ENCODE peak calls at places on chromosomes 13 and 19, in six cellular contexts. One of them, this sample, is unnamed. For H3K36me3, the result is how much of the 10 kb centered on the place peaks cover.

GRCh38 chr13:25292301-25292700 is 5.0 kb upstream of the MTMR6 start:
- DNase-seq in effector memory CD4-positive, alpha-beta T cell: no peak
- DNase-seq in OCI-LY7: peak
- DNase-seq in osteoblast: peak
- DNase-seq in neural progenitor cell: no peak
- DNase-seq in upper lobe of left lung: no peak
- DNase-seq in this sample: no peak

GRCh38 chr13:45967589-45967988 is 85.0 kb downstream of the ZC3H13 start:
- DNase-seq in effector memory CD4-positive, alpha-beta T cell: no peak
- DNase-seq in OCI-LY7: no peak
- DNase-seq in osteoblast: no peak
- DNase-seq in neural progenitor cell: no peak
- DNase-seq in upper lobe of left lung: no peak
- DNase-seq in this sample: no peak

GRCh38 chr13:28532226-28533048 is 37.5 kb upstream of the FLT1 start:
- DNase-seq in effector memory CD4-positive, alpha-beta T cell: no peak
- DNase-seq in OCI-LY7: no peak
- DNase-seq in osteoblast: peak
- DNase-seq in neural progenitor cell: peak
- DNase-seq in upper lobe of left lung: peak
- DNase-seq in this sample: peak

GRCh38 chr13:40272776-40273139 is 393.7 kb downstream of the FOXO1 start:
- DNase-seq in effector memory CD4-positive, alpha-beta T cell: no peak
- DNase-seq in OCI-LY7: no peak
- DNase-seq in osteoblast: no peak
- DNase-seq in neural progenitor cell: no peak
- DNase-seq in upper lobe of left lung: no peak
- DNase-seq in this sample: no peak

GRCh38 chr13:34808649-34809048 is 133.4 kb upstream of the NBEA start:
- DNase-seq in effector memory CD4-positive, alpha-beta T cell: no peak
- DNase-seq in OCI-LY7: no peak
- DNase-seq in osteoblast: no peak
- DNase-seq in neural progenitor cell: no peak
- DNase-seq in upper lobe of left lung: no peak
- DNase-seq in this sample: no peak

GRCh38 chr19:49533551-49534488 is 6.0 kb downstream of the RCN3 start:
- DNase-seq in effector memory CD4-positive, alpha-beta T cell: peak
- DNase-seq in OCI-LY7: peak
- DNase-seq in osteoblast: peak
- DNase-seq in neural progenitor cell: peak
- DNase-seq in upper lobe of left lung: peak
- DNase-seq in this sample: peak

GRCh38 chr19:41813911-41814310 is 17.5 kb downstream of the CEACAM3 start:
- DNase-seq in effector memory CD4-positive, alpha-beta T cell: no peak
- DNase-seq in OCI-LY7: no peak
- DNase-seq in osteoblast: peak
- DNase-seq in neural progenitor cell: no peak
- DNase-seq in upper lobe of left lung: no peak
- DNase-seq in this sample: no peak

GRCh38 chr19:13723206-13723605 is 41.1 kb upstream of the MRI1 start:
- DNase-seq in effector memory CD4-positive, alpha-beta T cell: no peak
- DNase-seq in OCI-LY7: no peak
- DNase-seq in osteoblast: no peak
- DNase-seq in neural progenitor cell: no peak
- DNase-seq in upper lobe of left lung: no peak
- DNase-seq in this sample: no peak

GRCh38 chr13:29336356-29336755 is 259.1 kb downstream of the SLC7A1 start:
- DNase-seq in effector memory CD4-positive, alpha-beta T cell: no peak
- DNase-seq in OCI-LY7: no peak
- DNase-seq in osteoblast: no peak
- DNase-seq in neural progenitor cell: no peak
- DNase-seq in upper lobe of left lung: no peak
- DNase-seq in this sample: no peak

GRCh38 chr13:32802159-32802558 is 214.1 kb upstream of the KL start:
- DNase-seq in effector memory CD4-positive, alpha-beta T cell: no peak
- DNase-seq in OCI-LY7: no peak
- DNase-seq in osteoblast: no peak
- DNase-seq in neural progenitor cell: no peak
- DNase-seq in upper lobe of left lung: no peak
- DNase-seq in this sample: no peak

GRCh38 chr13:111219306-111219705 is 101.1 kb upstream of the TEX29 start:
- DNase-seq in effector memory CD4-positive, alpha-beta T cell: no peak
- DNase-seq in OCI-LY7: no peak
- DNase-seq in osteoblast: peak
- DNase-seq in neural progenitor cell: no peak
- DNase-seq in upper lobe of left lung: no peak
- DNase-seq in this sample: peak

GRCh38 chr19:39190768-39191167 is 6.0 kb upstream of the NCCRP1 start:
- DNase-seq in effector memory CD4-positive, alpha-beta T cell: no peak
- DNase-seq in OCI-LY7: no peak
- DNase-seq in osteoblast: no peak
- DNase-seq in neural progenitor cell: no peak
- DNase-seq in upper lobe of left lung: no peak
- DNase-seq in this sample: no peak

GRCh38 chr19:38656171-38656981 is 8.9 kb downstream of the ACTN4 start:
- DNase-seq in effector memory CD4-positive, alpha-beta T cell: no peak
- DNase-seq in OCI-LY7: no peak
- DNase-seq in osteoblast: peak
- DNase-seq in neural progenitor cell: no peak
- DNase-seq in upper lobe of left lung: no peak
- DNase-seq in this sample: no peak

GRCh38 chr13:114015608-114016295 is 41.9 kb upstream of the C13orf46 start:
- DNase-seq in effector memory CD4-positive, alpha-beta T cell: no peak
- DNase-seq in OCI-LY7: no peak
- DNase-seq in osteoblast: no peak
- DNase-seq in neural progenitor cell: no peak
- DNase-seq in upper lobe of left lung: peak
- DNase-seq in this sample: no peak

GRCh38 chr19:48121909-48122371 is 11.3 kb upstream of the PLA2G4C start:
- DNase-seq in effector memory CD4-positive, alpha-beta T cell: no peak
- DNase-seq in OCI-LY7: no peak
- DNase-seq in osteoblast: peak
- DNase-seq in neural progenitor cell: no peak
- DNase-seq in upper lobe of left lung: peak
- DNase-seq in this sample: no peak

GRCh38 chr19:34145741-34146202 is 26.5 kb upstream of the LSM14A start:
- DNase-seq in effector memory CD4-positive, alpha-beta T cell: peak
- DNase-seq in OCI-LY7: peak
- DNase-seq in osteoblast: no peak
- DNase-seq in neural progenitor cell: peak
- DNase-seq in upper lobe of left lung: peak
- DNase-seq in this sample: no peak

GRCh38 chr19:31283701-31284100 is 65.5 kb downstream of the TSHZ3 start:
- DNase-seq in effector memory CD4-positive, alpha-beta T cell: no peak
- DNase-seq in OCI-LY7: no peak
- DNase-seq in osteoblast: no peak
- DNase-seq in neural progenitor cell: no peak
- DNase-seq in upper lobe of left lung: no peak
- DNase-seq in this sample: no peak

GRCh38 chr19:55189424-55189823 is 9.3 kb upstream of the SYT5 start:
- DNase-seq in effector memory CD4-positive, alpha-beta T cell: no peak
- DNase-seq in OCI-LY7: no peak
- DNase-seq in osteoblast: peak
- DNase-seq in neural progenitor cell: no peak
- DNase-seq in upper lobe of left lung: peak
- DNase-seq in this sample: peak

GRCh38 chr13:59442946-59443345 is 720.8 kb downstream of the DIAPH3 start:
- DNase-seq in effector memory CD4-positive, alpha-beta T cell: no peak
- DNase-seq in OCI-LY7: no peak
- DNase-seq in osteoblast: no peak
- DNase-seq in neural progenitor cell: no peak
- DNase-seq in upper lobe of left lung: no peak
- DNase-seq in this sample: no peak

GRCh38 chr19:44740351-44740824 is 8.1 kb upstream of the BCL3 start:
- DNase-seq in effector memory CD4-positive, alpha-beta T cell: no peak
- DNase-seq in OCI-LY7: peak
- DNase-seq in osteoblast: no peak
- DNase-seq in neural progenitor cell: no peak
- DNase-seq in upper lobe of left lung: no peak
- DNase-seq in this sample: no peak

GRCh38 chr19:13627531-13627930 is 121.3 kb upstream of the CACNA1A start:
- DNase-seq in effector memory CD4-positive, alpha-beta T cell: no peak
- DNase-seq in OCI-LY7: no peak
- DNase-seq in osteoblast: no peak
- DNase-seq in neural progenitor cell: no peak
- DNase-seq in upper lobe of left lung: no peak
- DNase-seq in this sample: no peak

GRCh38 chr13:77300176-77301141 is 26.4 kb downstream of the MYCBP2 start:
- DNase-seq in effector memory CD4-positive, alpha-beta T cell: no peak
- DNase-seq in OCI-LY7: peak
- DNase-seq in osteoblast: peak
- DNase-seq in neural progenitor cell: no peak
- DNase-seq in upper lobe of left lung: no peak
- DNase-seq in this sample: no peak

GRCh38 chr13:20064128-20064527 is 96.7 kb downstream of the GJA3 start:
- DNase-seq in effector memory CD4-positive, alpha-beta T cell: no peak
- DNase-seq in OCI-LY7: no peak
- DNase-seq in osteoblast: peak
- DNase-seq in neural progenitor cell: no peak
- DNase-seq in upper lobe of left lung: no peak
- DNase-seq in this sample: no peak

GRCh38 chr19:9847087-9847671 is 12.1 kb downstream of the PIN1 start:
- DNase-seq in effector memory CD4-positive, alpha-beta T cell: no peak
- DNase-seq in OCI-LY7: no peak
- DNase-seq in osteoblast: peak
- DNase-seq in neural progenitor cell: peak
- DNase-seq in upper lobe of left lung: no peak
- DNase-seq in this sample: no peak

GRCh38 chr13:32910530-32910929 is 105.7 kb upstream of the KL start:
- DNase-seq in effector memory CD4-positive, alpha-beta T cell: no peak
- DNase-seq in OCI-LY7: no peak
- DNase-seq in osteoblast: no peak
- DNase-seq in neural progenitor cell: no peak
- DNase-seq in upper lobe of left lung: no peak
- DNase-seq in this sample: no peak

GRCh38 chr13:40648841-40649240 is 17.6 kb downstream of the FOXO1 start:
- DNase-seq in effector memory CD4-positive, alpha-beta T cell: no peak
- DNase-seq in OCI-LY7: peak
- DNase-seq in osteoblast: no peak
- DNase-seq in neural progenitor cell: no peak
- DNase-seq in upper lobe of left lung: no peak
- DNase-seq in this sample: no peak

GRCh38 chr13:41054212-41054877 is 7.0 kb upstream of the WBP4 start:
- DNase-seq in effector memory CD4-positive, alpha-beta T cell: peak
- DNase-seq in OCI-LY7: peak
- DNase-seq in osteoblast: peak
- DNase-seq in neural progenitor cell: peak
- DNase-seq in upper lobe of left lung: no peak
- DNase-seq in this sample: no peak

DNA sequence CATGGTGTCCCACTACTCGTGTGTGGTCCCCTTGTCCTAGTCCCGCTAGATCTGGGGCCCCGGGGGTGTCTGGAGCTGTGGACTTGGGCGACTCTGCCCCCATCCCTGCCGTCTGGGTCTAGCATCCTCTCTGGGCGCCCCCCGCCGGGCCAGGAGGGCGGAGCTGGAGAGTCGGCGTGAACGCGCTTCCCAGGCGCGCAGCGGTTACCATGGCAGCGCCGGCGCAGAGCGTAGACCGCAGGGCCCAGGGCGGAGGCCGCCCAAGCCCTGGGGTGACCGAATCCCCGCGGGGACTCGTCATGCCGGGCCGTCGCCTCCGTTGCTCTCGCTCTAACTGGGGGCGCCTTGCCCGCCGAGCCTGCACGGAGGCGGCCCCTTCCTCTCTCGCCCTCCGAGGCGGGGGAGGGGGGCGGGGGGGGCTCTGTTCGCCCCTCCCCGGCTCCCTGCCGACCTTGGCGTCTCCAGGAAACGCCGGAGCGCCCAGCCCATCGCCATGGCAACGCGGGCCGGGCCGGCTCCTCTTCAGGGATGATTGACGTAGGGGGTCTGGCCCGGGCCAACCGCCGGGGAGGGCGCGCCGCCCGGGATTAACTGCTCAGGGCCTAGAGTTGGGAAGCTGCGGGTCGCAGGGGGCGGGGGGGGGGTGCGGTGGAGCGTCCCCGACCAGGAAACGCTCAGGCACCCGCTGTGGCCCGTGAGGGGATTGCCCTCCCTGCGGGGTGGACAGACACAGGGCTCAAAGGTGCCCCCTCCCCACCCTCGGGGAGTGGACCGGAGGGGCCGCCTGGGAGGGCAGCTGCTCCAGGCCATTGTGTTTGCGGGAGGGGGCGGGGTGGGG is 8.9 kb downstream of the ISYNA1 start:
- DNase-seq in effector memory CD4-positive, alpha-beta T cell: peak
- DNase-seq in OCI-LY7: peak
- DNase-seq in osteoblast: peak
- DNase-seq in neural progenitor cell: peak
- DNase-seq in upper lobe of left lung: peak
- DNase-seq in this sample: peak
- H3K4me3 ChIP-seq in effector memory CD4-positive, alpha-beta T cell: peak
- H3K4me3 ChIP-seq in OCI-LY7: peak
- H3K4me3 ChIP-seq in osteoblast: peak
- H3K4me3 ChIP-seq in neural progenitor cell: peak
- H3K4me3 ChIP-seq in upper lobe of left lung: peak
- H3K4me3 ChIP-seq in this sample: peak

DNA sequence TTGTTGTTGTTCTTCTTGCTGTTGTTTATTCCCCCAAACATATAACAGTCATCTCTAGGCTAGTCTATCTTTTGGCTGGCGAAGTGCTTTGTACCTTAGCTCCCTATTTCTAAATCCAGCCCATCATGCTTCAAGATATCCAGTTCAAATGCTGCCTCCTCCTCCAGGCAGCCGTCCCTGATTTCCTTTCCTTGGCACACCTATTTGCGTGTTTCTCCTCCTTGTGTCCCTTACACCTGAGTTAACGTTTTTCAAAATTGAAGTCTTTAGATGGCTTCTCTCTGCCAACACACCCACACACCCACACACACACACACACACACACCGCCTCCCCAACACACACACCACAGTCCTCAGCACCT is 25.5 kb downstream of the INSR start:
- DNase-seq in effector memory CD4-positive, alpha-beta T cell: no peak
- DNase-seq in OCI-LY7: no peak
- DNase-seq in osteoblast: no peak
- DNase-seq in neural progenitor cell: no peak
- DNase-seq in upper lobe of left lung: no peak
- DNase-seq in this sample: no peak
- H3K27ac ChIP-seq in effector memory CD4-positive, alpha-beta T cell: no peak
- H3K27ac ChIP-seq in OCI-LY7: no peak
- H3K27ac ChIP-seq in osteoblast: no peak
- H3K27ac ChIP-seq in neural progenitor cell: no peak
- H3K27ac ChIP-seq in upper lobe of left lung: no peak
- H3K27ac ChIP-seq in this sample: no peak

GRCh38 chr13:75339635-75340374 is 142.2 kb downstream of the TBC1D4 start:
- DNase-seq in effector memory CD4-positive, alpha-beta T cell: no peak
- DNase-seq in OCI-LY7: no peak
- DNase-seq in osteoblast: no peak
- DNase-seq in neural progenitor cell: no peak
- DNase-seq in upper lobe of left lung: no peak
- DNase-seq in this sample: no peak
- H3K36me3 ChIP-seq in effector memory CD4-positive, alpha-beta T cell: under half
- H3K36me3 ChIP-seq in OCI-LY7: under half
- H3K36me3 ChIP-seq in osteoblast: under half
- H3K36me3 ChIP-seq in neural progenitor cell: under half
- H3K36me3 ChIP-seq in upper lobe of left lung: under half
- H3K36me3 ChIP-seq in this sample: half or more

DNA sequence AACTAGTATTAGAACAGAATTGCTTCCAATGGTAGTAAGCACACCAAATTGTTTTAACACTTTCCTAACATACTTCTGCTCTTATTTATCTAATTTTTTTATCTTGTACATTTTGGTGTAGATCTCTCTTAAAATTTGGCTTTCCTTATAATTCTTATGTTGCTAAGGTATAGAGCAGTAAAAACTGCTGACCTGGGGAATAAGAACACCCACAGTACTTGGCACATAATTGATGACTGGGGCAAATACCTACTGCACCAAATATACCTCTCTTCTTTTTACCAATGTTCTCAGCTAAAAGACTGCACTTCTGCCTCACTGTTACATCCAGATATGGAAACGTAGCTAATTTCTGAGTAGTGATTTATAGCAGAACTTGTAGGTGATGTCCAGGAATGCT is 642.2 kb downstream of the LIG4 start:
- DNase-seq in effector memory CD4-positive, alpha-beta T cell: no peak
- DNase-seq in OCI-LY7: no peak
- DNase-seq in osteoblast: peak
- DNase-seq in neural progenitor cell: no peak
- DNase-seq in upper lobe of left lung: no peak
- DNase-seq in this sample: no peak
- H3K4me3 ChIP-seq in effector memory CD4-positive, alpha-beta T cell: no peak
- H3K4me3 ChIP-seq in OCI-LY7: no peak
- H3K4me3 ChIP-seq in osteoblast: no peak
- H3K4me3 ChIP-seq in neural progenitor cell: no peak
- H3K4me3 ChIP-seq in upper lobe of left lung: no peak
- H3K4me3 ChIP-seq in this sample: no peak